ENCODE peak calls at places on chromosome 19, in ten cellular contexts. One of them, this sample, is unnamed. For H3K36me3 and H3K27me3, the result is how much of the 10 kb centered on the place peaks cover.

GRCh38 chr19:33302974-33303790 is 848 bp upstream of the CEBPA start:
- DNase-seq in psoas muscle: peak
- DNase-seq in adrenal gland: peak
- DNase-seq in CD8-positive, alpha-beta memory T cell: no peak
- DNase-seq in prostate gland: peak
- DNase-seq in fibroblast of lung: peak
- DNase-seq in mammary epithelial cell: peak
- DNase-seq in breast epithelium: peak
- DNase-seq in NT2/D1: no peak
- DNase-seq in adipocyte: peak
- DNase-seq in this sample: peak

GRCh38 chr19:17965370-17966114 is 1.4 kb upstream of the KCNN1 start:
- DNase-seq in prostate gland: no peak
- DNase-seq in mammary epithelial cell: no peak
- DNase-seq in adipocyte: no peak
- DNase-seq in breast epithelium: no peak
- DNase-seq in fibroblast of lung: no peak
- DNase-seq in psoas muscle: no peak
- DNase-seq in CD8-positive, alpha-beta memory T cell: no peak
- DNase-seq in NT2/D1: no peak
- DNase-seq in adrenal gland: no peak
- DNase-seq in this sample: peak

GRCh38 chr19:35347171-35347929 is at the start of gene FFAR1:
- DNase-seq in mammary epithelial cell: no peak
- DNase-seq in adrenal gland: no peak
- DNase-seq in adipocyte: no peak
- DNase-seq in breast epithelium: peak
- DNase-seq in CD8-positive, alpha-beta memory T cell: peak
- DNase-seq in prostate gland: no peak
- DNase-seq in psoas muscle: no peak
- DNase-seq in NT2/D1: no peak
- DNase-seq in fibroblast of lung: no peak
- DNase-seq in this sample: peak

GRCh38 chr19:35048911-35049411 is 7.4 kb downstream of the HPN start:
- DNase-seq in adrenal gland: peak
- DNase-seq in prostate gland: peak
- DNase-seq in NT2/D1: no peak
- DNase-seq in mammary epithelial cell: no peak
- DNase-seq in adipocyte: no peak
- DNase-seq in psoas muscle: peak
- DNase-seq in fibroblast of lung: no peak
- DNase-seq in breast epithelium: no peak
- DNase-seq in CD8-positive, alpha-beta memory T cell: no peak
- DNase-seq in this sample: peak

GRCh38 chr19:2039082-2039958 is 11.7 kb downstream of the MKNK2 start:
- DNase-seq in adipocyte: no peak
- DNase-seq in prostate gland: peak
- DNase-seq in CD8-positive, alpha-beta memory T cell: no peak
- DNase-seq in breast epithelium: no peak
- DNase-seq in psoas muscle: peak
- DNase-seq in adrenal gland: peak
- DNase-seq in NT2/D1: no peak
- DNase-seq in mammary epithelial cell: no peak
- DNase-seq in fibroblast of lung: no peak
- DNase-seq in this sample: no peak

GRCh38 chr19:46932346-46932745 is 71.5 kb downstream of the ARHGAP35 start:
- DNase-seq in mammary epithelial cell: peak
- DNase-seq in prostate gland: no peak
- DNase-seq in adipocyte: peak
- DNase-seq in CD8-positive, alpha-beta memory T cell: no peak
- DNase-seq in breast epithelium: no peak
- DNase-seq in psoas muscle: no peak
- DNase-seq in NT2/D1: no peak
- DNase-seq in fibroblast of lung: peak
- DNase-seq in adrenal gland: no peak
- DNase-seq in this sample: no peak

GRCh38 chr19:57934820-57935665 is at the start of gene ZNF418:
- DNase-seq in adrenal gland: peak
- DNase-seq in breast epithelium: peak
- DNase-seq in adipocyte: peak
- DNase-seq in prostate gland: peak
- DNase-seq in CD8-positive, alpha-beta memory T cell: no peak
- DNase-seq in psoas muscle: peak
- DNase-seq in fibroblast of lung: peak
- DNase-seq in NT2/D1: peak
- DNase-seq in mammary epithelial cell: peak
- DNase-seq in this sample: peak

GRCh38 chr19:11204943-11205349 is 7.6 kb upstream of the KANK2 start:
- DNase-seq in adipocyte: no peak
- DNase-seq in fibroblast of lung: no peak
- DNase-seq in adrenal gland: peak
- DNase-seq in psoas muscle: peak
- DNase-seq in mammary epithelial cell: peak
- DNase-seq in prostate gland: no peak
- DNase-seq in CD8-positive, alpha-beta memory T cell: no peak
- DNase-seq in breast epithelium: no peak
- DNase-seq in NT2/D1: no peak
- DNase-seq in this sample: peak

GRCh38 chr19:29881386-29881785 is 60.7 kb upstream of the URI1 start:
- DNase-seq in prostate gland: no peak
- DNase-seq in adrenal gland: no peak
- DNase-seq in breast epithelium: peak
- DNase-seq in NT2/D1: no peak
- DNase-seq in fibroblast of lung: no peak
- DNase-seq in psoas muscle: no peak
- DNase-seq in adipocyte: peak
- DNase-seq in mammary epithelial cell: peak
- DNase-seq in CD8-positive, alpha-beta memory T cell: no peak
- DNase-seq in this sample: no peak

DNA sequence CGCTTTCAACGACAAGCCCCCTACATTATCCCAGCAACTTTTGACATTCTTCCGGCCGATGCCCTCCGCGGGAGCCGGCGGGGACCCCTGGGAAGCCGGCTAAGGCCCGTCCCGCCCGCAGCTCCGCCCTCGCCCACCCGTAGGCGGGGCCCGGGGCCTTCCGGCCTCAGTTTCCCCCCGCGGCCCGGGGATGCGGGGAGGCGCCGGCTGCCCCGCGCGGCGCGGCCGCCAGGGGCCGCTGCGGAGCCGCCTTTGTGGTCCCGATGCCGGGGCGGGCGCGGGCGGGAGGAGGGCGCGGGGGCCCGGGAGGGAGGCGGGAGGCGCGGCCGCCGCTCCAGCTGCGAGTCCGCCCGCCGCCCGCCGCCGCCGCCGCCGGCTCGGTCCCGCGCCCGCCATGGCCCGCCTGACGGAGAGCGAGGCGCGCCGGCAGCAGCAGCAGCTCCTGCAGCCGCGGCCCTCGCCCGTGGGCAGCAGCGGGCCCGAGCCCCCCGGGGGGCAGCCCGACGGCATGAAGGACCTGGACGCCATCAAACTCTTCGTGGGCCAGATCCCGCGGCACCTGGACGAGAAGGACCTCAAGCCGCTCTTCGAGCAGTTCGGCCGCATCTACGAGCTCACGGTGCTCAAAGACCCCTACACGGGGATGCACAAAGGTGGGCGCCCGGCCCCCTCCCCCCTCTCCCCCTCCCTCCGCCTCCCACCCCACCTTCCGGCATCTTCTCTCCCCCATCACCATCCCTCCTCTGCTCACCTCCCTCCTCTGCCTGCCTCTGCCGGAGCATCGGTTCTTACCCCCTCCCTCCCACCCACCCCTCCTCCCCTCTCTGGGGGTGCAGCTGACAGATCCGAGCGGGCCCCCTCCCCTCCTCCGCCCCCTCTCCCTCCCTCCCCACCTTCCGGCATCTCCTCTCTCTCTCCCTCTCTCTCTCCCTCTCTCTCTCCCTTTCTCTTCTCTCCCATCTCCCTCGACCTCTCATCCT is at the start of gene CELF5:
- DNase-seq in breast epithelium: no peak
- DNase-seq in psoas muscle: no peak
- DNase-seq in NT2/D1: no peak
- DNase-seq in CD8-positive, alpha-beta memory T cell: peak
- DNase-seq in adipocyte: peak
- DNase-seq in mammary epithelial cell: no peak
- DNase-seq in prostate gland: peak
- DNase-seq in adrenal gland: peak
- DNase-seq in fibroblast of lung: peak
- DNase-seq in this sample: peak
- H3K4me3 ChIP-seq in breast epithelium: peak
- H3K4me3 ChIP-seq in psoas muscle: no peak
- H3K4me3 ChIP-seq in NT2/D1: peak
- H3K4me3 ChIP-seq in CD8-positive, alpha-beta memory T cell: no peak
- H3K4me3 ChIP-seq in adipocyte: no peak
- H3K4me3 ChIP-seq in mammary epithelial cell: no peak
- H3K4me3 ChIP-seq in prostate gland: no peak
- H3K4me3 ChIP-seq in adrenal gland: no peak
- H3K4me3 ChIP-seq in fibroblast of lung: no peak
- H3K4me3 ChIP-seq in this sample: peak

GRCh38 chr19:39054091-39054470 is 21.7 kb upstream of the FBXO27 start:
- DNase-seq in adrenal gland: no peak
- DNase-seq in breast epithelium: no peak
- DNase-seq in fibroblast of lung: no peak
- DNase-seq in NT2/D1: no peak
- DNase-seq in adipocyte: no peak
- DNase-seq in psoas muscle: no peak
- DNase-seq in prostate gland: no peak
- DNase-seq in mammary epithelial cell: no peak
- DNase-seq in CD8-positive, alpha-beta memory T cell: no peak
- DNase-seq in this sample: no peak
- H3K36me3 ChIP-seq in adrenal gland: under half
- H3K36me3 ChIP-seq in breast epithelium: under half
- H3K36me3 ChIP-seq in fibroblast of lung: under half
- H3K36me3 ChIP-seq in NT2/D1: under half
- H3K36me3 ChIP-seq in adipocyte: under half
- H3K36me3 ChIP-seq in psoas muscle: under half
- H3K36me3 ChIP-seq in prostate gland: under half
- H3K36me3 ChIP-seq in mammary epithelial cell: under half
- H3K36me3 ChIP-seq in CD8-positive, alpha-beta memory T cell: under half
- H3K36me3 ChIP-seq in this sample: under half

GRCh38 chr19:3480383-3481091 is at the start of gene SMIM24:
- DNase-seq in fibroblast of lung: no peak
- DNase-seq in NT2/D1: no peak
- DNase-seq in adrenal gland: no peak
- DNase-seq in CD8-positive, alpha-beta memory T cell: no peak
- DNase-seq in mammary epithelial cell: no peak
- DNase-seq in adipocyte: no peak
- DNase-seq in breast epithelium: no peak
- DNase-seq in psoas muscle: no peak
- DNase-seq in prostate gland: no peak
- DNase-seq in this sample: peak

GRCh38 chr19:3483226-3483628 is at the start of gene SMIM44:
- DNase-seq in psoas muscle: no peak
- DNase-seq in fibroblast of lung: no peak
- DNase-seq in breast epithelium: no peak
- DNase-seq in adipocyte: no peak
- DNase-seq in adrenal gland: no peak
- DNase-seq in NT2/D1: no peak
- DNase-seq in mammary epithelial cell: no peak
- DNase-seq in CD8-positive, alpha-beta memory T cell: no peak
- DNase-seq in prostate gland: peak
- DNase-seq in this sample: no peak

GRCh38 chr19:3481241-3482090 is 1.1 kb upstream of the SMIM24 start:
- DNase-seq in NT2/D1: no peak
- DNase-seq in prostate gland: no peak
- DNase-seq in psoas muscle: no peak
- DNase-seq in mammary epithelial cell: no peak
- DNase-seq in fibroblast of lung: no peak
- DNase-seq in CD8-positive, alpha-beta memory T cell: no peak
- DNase-seq in adrenal gland: peak
- DNase-seq in breast epithelium: no peak
- DNase-seq in adipocyte: no peak
- DNase-seq in this sample: peak

GRCh38 chr19:3479819-3480215 is 508 bp downstream of the SMIM24 start:
- DNase-seq in prostate gland: no peak
- DNase-seq in breast epithelium: no peak
- DNase-seq in adrenal gland: no peak
- DNase-seq in adipocyte: no peak
- DNase-seq in mammary epithelial cell: no peak
- DNase-seq in NT2/D1: no peak
- DNase-seq in fibroblast of lung: no peak
- DNase-seq in CD8-positive, alpha-beta memory T cell: peak
- DNase-seq in psoas muscle: no peak
- DNase-seq in this sample: peak

GRCh38 chr19:3482507-3483225 is 575 bp downstream of the SMIM44 start:
- DNase-seq in mammary epithelial cell: no peak
- DNase-seq in adrenal gland: no peak
- DNase-seq in breast epithelium: no peak
- DNase-seq in adipocyte: no peak
- DNase-seq in fibroblast of lung: no peak
- DNase-seq in CD8-positive, alpha-beta memory T cell: no peak
- DNase-seq in NT2/D1: no peak
- DNase-seq in prostate gland: no peak
- DNase-seq in psoas muscle: no peak
- DNase-seq in this sample: peak
- H3K27me3 ChIP-seq in mammary epithelial cell: under half
- H3K27me3 ChIP-seq in adrenal gland: under half
- H3K27me3 ChIP-seq in breast epithelium: under half
- H3K27me3 ChIP-seq in adipocyte: under half
- H3K27me3 ChIP-seq in fibroblast of lung: under half
- H3K27me3 ChIP-seq in CD8-positive, alpha-beta memory T cell: under half
- H3K27me3 ChIP-seq in NT2/D1: under half
- H3K27me3 ChIP-seq in prostate gland: under half
- H3K27me3 ChIP-seq in psoas muscle: under half
- H3K27me3 ChIP-seq in this sample: under half

GRCh38 chr19:16135410-16136127 is 7.9 kb upstream of the HSH2D start:
- DNase-seq in prostate gland: no peak
- DNase-seq in mammary epithelial cell: no peak
- DNase-seq in breast epithelium: no peak
- DNase-seq in psoas muscle: no peak
- DNase-seq in adrenal gland: no peak
- DNase-seq in CD8-positive, alpha-beta memory T cell: no peak
- DNase-seq in adipocyte: no peak
- DNase-seq in fibroblast of lung: no peak
- DNase-seq in NT2/D1: no peak
- DNase-seq in this sample: no peak

GRCh38 chr19:16131648-16132047 is 11.8 kb upstream of the HSH2D start:
- DNase-seq in fibroblast of lung: no peak
- DNase-seq in CD8-positive, alpha-beta memory T cell: no peak
- DNase-seq in NT2/D1: no peak
- DNase-seq in prostate gland: no peak
- DNase-seq in psoas muscle: no peak
- DNase-seq in adipocyte: no peak
- DNase-seq in mammary epithelial cell: no peak
- DNase-seq in adrenal gland: no peak
- DNase-seq in breast epithelium: no peak
- DNase-seq in this sample: no peak

GRCh38 chr19:16134510-16134909 is 9.0 kb upstream of the HSH2D start:
- DNase-seq in fibroblast of lung: no peak
- DNase-seq in adipocyte: no peak
- DNase-seq in NT2/D1: no peak
- DNase-seq in breast epithelium: no peak
- DNase-seq in prostate gland: no peak
- DNase-seq in mammary epithelial cell: no peak
- DNase-seq in psoas muscle: no peak
- DNase-seq in adrenal gland: no peak
- DNase-seq in CD8-positive, alpha-beta memory T cell: no peak
- DNase-seq in this sample: no peak

GRCh38 chr19:16136185-16137067 is 7.1 kb upstream of the HSH2D start:
- DNase-seq in adipocyte: no peak
- DNase-seq in psoas muscle: no peak
- DNase-seq in breast epithelium: no peak
- DNase-seq in mammary epithelial cell: no peak
- DNase-seq in fibroblast of lung: no peak
- DNase-seq in CD8-positive, alpha-beta memory T cell: no peak
- DNase-seq in prostate gland: no peak
- DNase-seq in adrenal gland: no peak
- DNase-seq in NT2/D1: no peak
- DNase-seq in this sample: no peak

GRCh38 chr19:16133818-16134217 is 9.7 kb upstream of the HSH2D start:
- DNase-seq in CD8-positive, alpha-beta memory T cell: no peak
- DNase-seq in NT2/D1: no peak
- DNase-seq in prostate gland: no peak
- DNase-seq in adipocyte: no peak
- DNase-seq in psoas muscle: no peak
- DNase-seq in fibroblast of lung: no peak
- DNase-seq in adrenal gland: no peak
- DNase-seq in mammary epithelial cell: no peak
- DNase-seq in breast epithelium: no peak
- DNase-seq in this sample: no peak
- H3K4me3 ChIP-seq in CD8-positive, alpha-beta memory T cell: no peak
- H3K4me3 ChIP-seq in NT2/D1: no peak
- H3K4me3 ChIP-seq in prostate gland: no peak
- H3K4me3 ChIP-seq in adipocyte: no peak
- H3K4me3 ChIP-seq in psoas muscle: no peak
- H3K4me3 ChIP-seq in fibroblast of lung: no peak
- H3K4me3 ChIP-seq in adrenal gland: no peak
- H3K4me3 ChIP-seq in mammary epithelial cell: no peak
- H3K4me3 ChIP-seq in breast epithelium: no peak
- H3K4me3 ChIP-seq in this sample: no peak